ENCODE peak calls at places on chromosomes 3 and 15, in six cellular contexts. C is HCT116, E is GM12878, F is K562, V is HepG2, R is H1. T is an unnamed sample.

GRCh38 chr3:62888180-62888579 is 13.0 kb upstream of the CADPS start:
- DNase-seq in C (no peak), E (no peak), F (no peak), V (no peak), R (peak; percentile 62), T (no peak)

GRCh38 chr3:140629351-140630137 is 48.3 kb upstream of the TRIM42 start:
- DNase-seq in C (no peak), E (no peak), F (no peak), V (peak; percentile 17), R (no peak), T (no peak)

GRCh38 chr3:102356506-102356905 is 78.3 kb upstream of the ZPLD1 start:
- DNase-seq in C (no peak), E (no peak), F (no peak), V (no peak), R (no peak), T (no peak)

GRCh38 chr3:134904796-134905646 is 110.0 kb downstream of the EPHB1 start:
- DNase-seq in C (no peak), E (peak; percentile 55), F (no peak), V (no peak), R (no peak), T (no peak)

GRCh38 chr15:25695875-25696760 is 167.0 kb downstream of the ATP10A start:
- DNase-seq in C (no peak), E (no peak), F (no peak), V (no peak), R (no peak), T (no peak)

GRCh38 chr3:21954709-21955108 is 203.7 kb upstream of the ZNF385D start:
- DNase-seq in C (no peak), E (no peak), F (no peak), V (no peak), R (no peak), T (no peak)

GRCh38 chr3:68919000-68919399 is 13.3 kb downstream of the TAFA4 start:
- DNase-seq in C (no peak), E (no peak), F (no peak), V (no peak), R (peak; percentile 51), T (peak; percentile 66)

GRCh38 chr15:92071030-92071644 is 217.6 kb downstream of the SLCO3A1 start:
- DNase-seq in C (no peak), E (no peak), F (no peak), V (no peak), R (no peak), T (no peak)

GRCh38 chr3:31936661-31937060 is 44.4 kb downstream of the OSBPL10 start:
- DNase-seq in C (no peak), E (no peak), F (no peak), V (no peak), R (no peak), T (no peak)

GRCh38 chr15:92315595-92316211 is 78.0 kb upstream of the ST8SIA2 start:
- DNase-seq in C (no peak), E (no peak), F (no peak), V (no peak), R (no peak), T (no peak)

GRCh38 chr3:147613710-147614109 is 204.5 kb downstream of the ZIC1 start:
- DNase-seq in C (no peak), E (no peak), F (no peak), V (no peak), R (no peak), T (no peak)

GRCh38 chr15:65414841-65415621 is 7.7 kb downstream of the IGDCC4 start:
- DNase-seq in C (no peak), E (no peak), F (no peak), V (peak; percentile 59), R (peak; percentile 85), T (peak; percentile 89)

GRCh38 chr15:101841656-101842055 is 29.7 kb downstream of the OR4F15 start:
- DNase-seq in C (no peak), E (no peak), F (no peak), V (no peak), R (no peak), T (no peak)

GRCh38 chr3:73774645-73775044 is 149.9 kb upstream of the PDZRN3 start:
- DNase-seq in C (no peak), E (no peak), F (no peak), V (no peak), R (no peak), T (no peak)

GRCh38 chr3:123169930-123170329 is 31.8 kb upstream of the SEC22A start:
- DNase-seq in C (no peak), E (no peak), F (no peak), V (no peak), R (no peak), T (no peak)

GRCh38 chr3:32946973-32947372 is 4.5 kb upstream of the CCR4 start:
- DNase-seq in C (no peak), E (no peak), F (no peak), V (no peak), R (no peak), T (no peak)

GRCh38 chr3:126925411-126926171 is 57.3 kb upstream of the PLXNA1 start:
- DNase-seq in C (no peak), E (no peak), F (no peak), V (no peak), R (no peak), T (no peak)

GRCh38 chr3:161413127-161413854 is 42.0 kb upstream of the SPTSSB start:
- DNase-seq in C (no peak), E (no peak), F (no peak), V (no peak), R (no peak), T (no peak)

GRCh38 chr3:28286595-28286994 is 45.2 kb downstream of the CMC1 start:
- DNase-seq in C (peak; percentile 18), E (peak; percentile 8), F (peak; percentile 37), V (peak; percentile 34), R (no peak), T (no peak)

GRCh38 chr3:29152379-29152778 is 128.5 kb upstream of the RBMS3 start:
- DNase-seq in C (no peak), E (no peak), F (no peak), V (no peak), R (no peak), T (no peak)

GRCh38 chr15:33985751-33986150 is 17.5 kb downstream of the CHRM5 start:
- DNase-seq in C (no peak), E (no peak), F (no peak), V (no peak), R (no peak), T (no peak)

GRCh38 chr3:31705726-31706125 is 173.0 kb downstream of the STT3B start:
- DNase-seq in C (no peak), E (no peak), F (no peak), V (no peak), R (no peak), T (no peak)

DNA sequence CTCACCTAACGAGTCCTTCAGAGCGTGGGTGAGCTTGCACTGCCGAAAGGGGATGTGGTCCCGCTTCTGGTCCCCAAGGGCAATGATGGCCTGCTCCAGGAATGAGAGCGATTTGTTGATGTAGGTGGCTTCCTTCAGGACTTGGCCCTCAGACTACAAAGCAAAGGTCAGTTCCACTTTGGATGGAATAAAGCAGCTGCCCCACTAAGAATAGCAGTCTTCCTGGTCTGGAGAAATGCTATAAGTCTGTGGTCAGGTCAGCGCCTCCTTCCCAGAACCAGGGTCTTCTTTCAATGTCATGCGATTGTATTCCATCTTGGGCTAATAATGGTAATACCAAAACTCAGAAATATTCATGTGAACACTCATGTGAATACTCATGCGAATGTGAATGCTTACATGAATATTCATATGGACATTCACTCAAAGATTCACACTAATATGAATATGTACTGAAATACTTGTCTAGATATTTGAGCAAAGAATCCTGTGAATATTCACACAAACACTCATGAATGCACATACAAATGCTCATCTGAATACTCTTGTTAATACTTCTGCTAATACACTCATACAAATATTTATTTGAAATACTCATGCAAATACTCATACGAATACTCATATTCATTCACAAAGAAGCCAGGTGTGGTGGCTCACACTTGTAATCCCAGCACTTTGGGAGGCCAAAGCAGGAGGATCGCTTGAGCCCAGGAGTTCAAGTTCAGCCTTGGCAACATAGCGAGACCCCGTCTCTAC is 16.7 kb downstream of the KIF9 start:
- DNase-seq in C (no peak), E (no peak), F (no peak), V (no peak), R (no peak), T (no peak)
- TF ChIP-seq ZNF274 in C (no peak), E (no peak), F (no peak), V (no peak), R (no peak), T (no peak)

DNA sequence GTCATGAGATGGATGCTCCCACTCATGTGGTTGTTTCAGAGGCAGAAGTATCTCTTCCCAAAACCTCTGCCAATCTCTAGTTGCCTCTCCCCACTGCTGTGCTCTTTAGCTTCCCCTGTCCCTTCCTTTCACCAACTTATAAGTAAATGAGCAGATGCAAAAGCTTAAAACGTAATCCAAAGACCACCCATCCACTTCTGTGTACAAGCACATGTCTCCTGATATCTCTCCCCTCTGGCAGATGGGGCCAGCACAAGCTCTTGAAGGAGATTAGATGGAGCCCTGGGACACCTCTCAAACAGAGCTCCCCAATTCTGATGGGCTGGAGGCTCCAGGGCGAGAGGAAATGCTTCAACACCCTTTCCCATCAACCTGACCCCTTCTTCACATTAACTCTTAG is 73.3 kb downstream of the MB21D2 start:
- DNase-seq in C (no peak), E (no peak), F (no peak), V (no peak), R (no peak), T (no peak)
- H3K9ac ChIP-seq in C (no peak overlapping the region), E (no peak overlapping the region), F (no peak overlapping the region), V (no peak overlapping the region), R (no peak overlapping the region), T (no peak overlapping the region)

DNA sequence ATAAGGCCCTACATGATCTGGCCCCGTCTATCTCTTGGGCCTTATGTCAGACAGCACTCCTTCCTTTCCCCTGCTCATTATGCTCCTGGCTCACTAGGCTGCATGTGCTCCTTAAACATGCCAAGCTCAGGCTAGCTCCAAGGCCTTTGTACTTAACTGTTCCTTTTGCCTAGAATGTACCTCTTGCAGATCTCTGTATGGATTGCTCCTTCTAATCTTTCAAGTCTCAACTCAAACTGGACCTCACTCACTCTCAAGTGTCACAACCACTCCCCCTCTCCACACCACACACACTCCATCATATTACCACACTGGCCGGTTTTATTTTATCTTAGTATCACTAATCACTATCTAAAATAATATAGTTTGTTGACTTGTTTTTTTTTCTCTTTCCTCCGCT is 36.4 kb downstream of the ZMAT3 start:
- DNase-seq in C (no peak), E (no peak), F (no peak), V (no peak), R (no peak), T (no peak)
- H3K9me3 ChIP-seq in C (no peaks in the 10 kb centered on the region), E (no peaks in the 10 kb centered on the region), F (no peaks in the 10 kb centered on the region), V (no peaks in the 10 kb centered on the region), R (peaks cover 12% of the 10 kb centered on the region), T (no peaks in the 10 kb centered on the region)

GRCh38 chr3:115652738-115653137 is 29.4 kb downstream of the GAP43 start:
- DNase-seq in C (no peak), E (no peak), F (no peak), V (no peak), R (no peak), T (no peak)
- TF ChIP-seq ZNF274 in C (no peak), E (no peak), F (no peak), V (no peak), R (no peak), T (no peak)